ENCODE peak calls at places on chromosomes 7 and 10, in five cellular contexts. O is tibial artery, B is HCT116, S is fibroblast of lung, V is sigmoid colon. Y is an unnamed sample.

GRCh38 chr7:111090834-111091233 is at the start of gene LRRN3:
- DNase-seq in O (peak; percentile 22), B (no peak), S (peak; percentile 63), V (no peak), Y (no peak)

GRCh38 chr10:133396035-133396624 is 2.2 kb downstream of the MTG1 start:
- DNase-seq in O (no peak), B (no peak), S (no peak), V (peak; percentile 57), Y (no peak)

GRCh38 chr7:5584091-5584490 is 160.5 kb upstream of the TNRC18 start:
- DNase-seq in O (no peak), B (no peak), S (no peak), V (no peak), Y (no peak)

GRCh38 chr7:73860859-73861258 is at the start of gene TMEM270:
- DNase-seq in O (no peak), B (no peak), S (no peak), V (no peak), Y (no peak)

GRCh38 chr10:130140425-130140824 is 4.2 kb downstream of the GLRX3 start:
- DNase-seq in O (no peak), B (no peak), S (no peak), V (no peak), Y (no peak)

GRCh38 chr7:4692055-4692454 is 10.0 kb downstream of the FOXK1 start:
- DNase-seq in O (no peak), B (no peak), S (peak; percentile 45), V (peak; percentile 80), Y (no peak)

GRCh38 chr10:69641261-69641980 is 11.4 kb downstream of the FAM241B start:
- DNase-seq in O (no peak), B (no peak), S (no peak), V (peak; percentile 46), Y (no peak)

GRCh38 chr10:4763960-4764428 is 62.0 kb upstream of the AKR1E2 start:
- DNase-seq in O (no peak), B (no peak), S (peak; percentile 84), V (no peak), Y (peak; percentile 50)

GRCh38 chr10:101189461-101190401 is 39.5 kb downstream of the LBX1 start:
- DNase-seq in O (no peak), B (no peak), S (no peak), V (no peak), Y (no peak)

GRCh38 chr7:136652635-136653370 is 215.6 kb upstream of the CHRM2 start:
- DNase-seq in O (no peak), B (no peak), S (no peak), V (no peak), Y (no peak)

GRCh38 chr7:157139142-157140117 is 704 bp downstream of the UBE3C start:
- DNase-seq in O (peak; percentile 30), B (no peak), S (peak; percentile 39), V (peak; percentile 76), Y (no peak)

DNA sequence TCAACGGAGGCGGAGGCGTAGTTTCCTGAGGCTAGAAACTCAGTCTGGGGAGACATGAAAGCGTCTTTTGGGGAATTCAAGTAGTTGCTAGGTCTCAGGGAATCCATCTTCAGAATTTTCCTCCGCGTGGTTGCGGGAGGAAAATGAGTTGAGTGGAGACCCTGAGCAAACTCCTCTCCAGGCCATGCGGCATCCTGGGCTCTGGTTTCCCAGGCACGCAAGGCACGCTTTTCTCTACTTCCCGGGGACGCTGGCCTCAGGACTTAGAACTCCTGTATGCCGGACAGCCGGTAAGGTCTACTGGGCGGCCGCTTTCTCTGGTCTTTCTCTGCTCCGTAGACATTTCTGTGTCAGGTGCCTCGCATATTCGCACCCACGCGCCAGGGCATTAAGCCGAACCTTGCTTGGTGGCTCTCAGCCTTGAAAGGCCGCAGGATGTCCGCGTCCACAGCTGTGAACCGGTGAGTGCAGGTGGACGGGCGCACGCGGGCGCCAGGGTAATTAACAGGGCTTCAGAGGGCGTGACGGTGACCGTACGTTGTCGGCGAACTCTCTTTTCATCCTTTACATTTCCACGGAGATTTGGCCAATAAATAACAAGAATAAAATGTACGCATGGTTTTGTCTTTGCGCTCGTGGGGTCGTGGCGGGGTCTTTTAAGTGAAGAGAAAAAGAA is 1.0 kb upstream of the RBM20 start:
- DNase-seq in O (no peak), B (no peak), S (no peak), V (no peak), Y (no peak)
- H3K27me3 ChIP-seq in O (peaks cover 36% of the 10 kb centered on the region), B (peaks cover 8% of the 10 kb centered on the region), S (peaks cover 43% of the 10 kb centered on the region), V (peaks cover 18% of the 10 kb centered on the region), Y (peaks cover 19% of the 10 kb centered on the region)

DNA sequence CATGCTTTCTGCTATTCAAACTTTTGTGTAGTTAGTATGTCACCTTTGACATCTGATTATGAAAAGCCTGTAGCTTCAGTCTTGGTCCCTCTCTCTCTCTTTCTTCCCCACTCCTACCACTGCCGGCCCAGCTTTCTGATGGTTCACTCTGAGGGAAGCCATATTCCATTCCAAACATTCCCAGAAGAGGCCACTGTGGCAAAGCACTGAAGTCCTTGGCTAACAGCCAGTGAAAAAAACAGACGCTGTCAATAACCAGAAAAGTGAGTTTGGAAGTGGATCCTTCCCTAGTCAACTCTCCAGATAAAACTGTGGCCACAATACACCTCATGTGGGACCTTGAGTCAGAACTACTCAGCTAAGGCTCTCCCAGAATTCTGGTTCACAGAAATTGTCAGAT is 950.7 kb upstream of the PHF14 start:
- DNase-seq in O (no peak), B (peak; percentile 12), S (peak; percentile 6), V (no peak), Y (peak; percentile 5)
- TF ChIP-seq CTCF in O (no peak), B (no peak), S (no peak), V (no peak), Y (peak; percentile 29)

GRCh38 chr10:110350812-110351211 is 46.1 kb upstream of the SMNDC1 start:
- DNase-seq in O (no peak), B (no peak), S (no peak), V (no peak), Y (no peak)

GRCh38 chr10:110348351-110348750 is 43.6 kb upstream of the SMNDC1 start:
- DNase-seq in O (no peak), B (no peak), S (no peak), V (no peak), Y (no peak)

GRCh38 chr10:110352930-110353243 is 48.2 kb upstream of the SMNDC1 start:
- DNase-seq in O (no peak), B (no peak), S (no peak), V (no peak), Y (no peak)

GRCh38 chr10:110346914-110347313 is 42.2 kb upstream of the SMNDC1 start:
- DNase-seq in O (no peak), B (no peak), S (no peak), V (no peak), Y (no peak)

GRCh38 chr10:110349826-110350225 is 45.1 kb upstream of the SMNDC1 start:
- DNase-seq in O (no peak), B (no peak), S (no peak), V (no peak), Y (no peak)
- H3K27me3 ChIP-seq in O (peaks cover 25% of the 10 kb centered on the region), B (no peaks in the 10 kb centered on the region), S (no peaks in the 10 kb centered on the region), V (no peaks in the 10 kb centered on the region), Y (no peaks in the 10 kb centered on the region)

DNA sequence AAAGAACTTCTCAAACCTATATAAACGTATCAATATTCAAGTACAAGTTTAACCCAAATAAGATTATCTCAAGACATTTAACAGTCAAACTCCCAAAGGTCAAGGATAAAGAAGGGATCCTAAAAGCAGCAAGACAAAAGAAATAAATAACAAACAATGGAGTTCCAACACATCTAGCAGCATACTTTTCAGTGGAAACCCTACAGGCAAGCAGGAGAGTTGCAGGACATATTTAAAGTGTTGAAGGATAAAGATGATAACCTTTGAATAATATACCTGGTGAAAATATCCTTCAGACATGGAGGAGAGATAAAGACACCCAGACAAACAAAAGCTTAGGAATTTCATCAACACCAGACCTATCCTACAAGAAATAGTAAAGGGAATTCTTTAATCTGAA is 82.8 kb downstream of the TES start:
- DNase-seq in O (no peak), B (no peak), S (no peak), V (no peak), Y (no peak)
- TF ChIP-seq CTCF in O (no peak), B (no peak), S (no peak), V (no peak), Y (peak; percentile 17)

DNA sequence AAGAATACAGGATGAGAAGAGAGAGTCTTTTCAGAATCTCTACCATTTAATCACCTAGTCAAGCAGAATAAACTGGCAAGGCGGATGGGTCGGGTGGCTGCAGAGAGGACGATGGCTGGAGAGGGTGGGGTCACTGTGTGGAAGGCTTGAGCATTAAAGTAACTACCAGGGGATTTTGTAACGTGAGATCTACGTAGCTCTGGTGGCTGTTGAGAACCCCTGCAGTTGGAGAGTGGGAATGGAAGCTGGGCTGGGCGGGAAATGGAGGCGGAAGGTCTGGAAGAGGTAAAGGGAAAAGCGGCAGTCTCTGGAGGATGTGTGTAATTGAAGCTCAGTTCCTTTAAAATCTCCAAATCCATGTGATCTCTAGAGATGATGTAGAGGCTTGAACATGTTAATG is 135.0 kb downstream of the GATA3 start:
- DNase-seq in O (no peak), B (no peak), S (no peak), V (no peak), Y (no peak)
- H3K27me3 ChIP-seq in O (no peaks in the 10 kb centered on the region), B (no peaks in the 10 kb centered on the region), S (no peaks in the 10 kb centered on the region), V (no peaks in the 10 kb centered on the region), Y (no peaks in the 10 kb centered on the region)

GRCh38 chr7:99485094-99485493 is 12.4 kb downstream of the ZNF789 start:
- DNase-seq in O (no peak), B (no peak), S (no peak), V (no peak), Y (no peak)

GRCh38 chr7:99493823-99494222 is 6.3 kb downstream of the ZNF394 start:
- DNase-seq in O (no peak), B (no peak), S (no peak), V (no peak), Y (no peak)

GRCh38 chr7:99489235-99489634 is 10.8 kb downstream of the ZNF394 start:
- DNase-seq in O (no peak), B (no peak), S (no peak), V (peak; percentile 48), Y (no peak)

DNA sequence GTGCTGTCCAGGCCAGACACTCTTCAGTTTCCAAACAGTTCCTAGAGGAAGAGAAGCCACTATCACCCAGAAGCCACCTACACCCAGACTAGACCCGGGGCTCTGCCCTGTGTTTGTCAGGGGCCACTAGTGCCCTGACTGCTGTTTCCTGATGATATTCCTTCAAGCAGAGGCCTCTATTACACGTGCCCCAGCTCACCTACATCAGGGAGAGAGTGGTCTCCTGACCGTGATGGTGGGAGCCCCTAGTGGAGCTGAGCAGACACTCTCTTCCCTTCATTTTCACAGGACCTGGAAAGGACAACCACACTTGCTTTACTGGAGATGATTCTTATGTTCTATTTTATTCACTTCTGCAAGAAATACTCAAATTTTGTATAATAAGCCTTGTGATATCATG is 9.2 kb downstream of the ZNF394 start:
- DNase-seq in O (no peak), B (no peak), S (no peak), V (no peak), Y (no peak)
- TF ChIP-seq CTCF in O (no peak), B (no peak), S (no peak), V (no peak), Y (no peak)

GRCh38 chr7:132213583-132213982 is 362.7 kb downstream of the PLXNA4 start:
- DNase-seq in O (no peak), B (no peak), S (no peak), V (peak; percentile 26), Y (no peak)
- H3K27me3 ChIP-seq in O (no peaks in the 10 kb centered on the region), B (peaks cover 40% of the 10 kb centered on the region), S (no peaks in the 10 kb centered on the region), V (no peaks in the 10 kb centered on the region), Y (no peaks in the 10 kb centered on the region)

Y was measured in kidney epithelial cell.